ENCODE peak calls at places on chromosomes 7 and 10, in five cellular contexts. A, F, Z, X and N are unnamed samples. For H3K9me3, the result is how much of the 10 kb centered on the place peaks cover.

GRCh38 chr10:79898597-79899325 is 50.1 kb downstream of the SFTPD start:
- DNase-seq in X (no peak), A (no peak), F (no peak), Z (no peak), N (no peak)

GRCh38 chr10:24027107-24027506 is 181.8 kb upstream of the KIAA1217 start:
- DNase-seq in A (no peak), X (no peak), Z (no peak), F (no peak), N (no peak)

GRCh38 chr10:16429539-16429938 is 7.3 kb upstream of the PTER start:
- DNase-seq in X (no peak), F (no peak), Z (no peak), A (no peak), N (no peak)

GRCh38 chr10:9342865-9343450 is 1288.5 kb downstream of the GATA3 start:
- DNase-seq in X (peak), A (no peak), Z (peak), F (no peak), N (no peak)

GRCh38 chr10:3908183-3908582 is 123.2 kb upstream of the KLF6 start:
- DNase-seq in X (no peak), Z (no peak), F (no peak), A (no peak), N (no peak)

GRCh38 chr10:77605466-77605865 is 32.1 kb downstream of the KCNMA1 start:
- DNase-seq in F (no peak), X (peak), A (no peak), Z (peak), N (no peak)

GRCh38 chr10:110686037-110686436 is 41.9 kb downstream of the RBM20 start:
- DNase-seq in A (no peak), Z (no peak), F (no peak), X (no peak), N (no peak)

GRCh38 chr7:106465704-106466468 is 181.1 kb upstream of the NAMPT start:
- DNase-seq in Z (no peak), F (no peak), A (no peak), X (no peak), N (no peak)

GRCh38 chr10:126204320-126204719 is 184.0 kb downstream of the ADAM12 start:
- DNase-seq in X (peak), Z (no peak), F (no peak), A (no peak), N (no peak)

GRCh38 chr7:48575516-48575915 is 348.8 kb upstream of the CDC14C start:
- DNase-seq in Z (no peak), X (no peak), F (no peak), A (no peak), N (no peak)

GRCh38 chr10:9061871-9062270 is 1007.4 kb downstream of the GATA3 start:
- DNase-seq in F (no peak), A (no peak), X (no peak), Z (no peak), N (no peak)

GRCh38 chr7:157501576-157501975 is 164.8 kb downstream of the DNAJB6 start:
- DNase-seq in F (no peak), Z (no peak), A (no peak), X (no peak), N (peak)

GRCh38 chr10:91694170-91694794 is 61.4 kb upstream of the PPP1R3C start:
- DNase-seq in Z (peak), X (peak), A (no peak), F (no peak), N (no peak)

GRCh38 chr10:113235505-113235904 is 285.5 kb downstream of the TCF7L2 start:
- DNase-seq in F (peak), Z (no peak), X (no peak), A (no peak), N (no peak)

GRCh38 chr7:82816272-82816671 is 346.4 kb downstream of the PCLO start:
- DNase-seq in X (no peak), F (no peak), A (no peak), Z (no peak), N (no peak)

GRCh38 chr7:27631411-27631810 is 31.3 kb downstream of the HIBADH start:
- DNase-seq in F (no peak), X (no peak), Z (no peak), A (no peak), N (no peak)

GRCh38 chr7:151795168-151795754 is 81.7 kb downstream of the PRKAG2 start:
- DNase-seq in X (no peak), A (no peak), Z (no peak), F (no peak), N (peak)

GRCh38 chr7:112411186-112411795 is 39.0 kb upstream of the IFRD1 start:
- DNase-seq in F (no peak), X (peak), Z (peak), A (peak), N (no peak)

GRCh38 chr7:1579481-1580421 is 9.9 kb upstream of the PSMG3 start:
- DNase-seq in F (peak), A (peak), X (peak), Z (peak), N (peak)

GRCh38 chr7:103880201-103880600 is 109.3 kb downstream of the RELN start:
- DNase-seq in F (no peak), A (no peak), X (no peak), Z (no peak), N (no peak)

DNA sequence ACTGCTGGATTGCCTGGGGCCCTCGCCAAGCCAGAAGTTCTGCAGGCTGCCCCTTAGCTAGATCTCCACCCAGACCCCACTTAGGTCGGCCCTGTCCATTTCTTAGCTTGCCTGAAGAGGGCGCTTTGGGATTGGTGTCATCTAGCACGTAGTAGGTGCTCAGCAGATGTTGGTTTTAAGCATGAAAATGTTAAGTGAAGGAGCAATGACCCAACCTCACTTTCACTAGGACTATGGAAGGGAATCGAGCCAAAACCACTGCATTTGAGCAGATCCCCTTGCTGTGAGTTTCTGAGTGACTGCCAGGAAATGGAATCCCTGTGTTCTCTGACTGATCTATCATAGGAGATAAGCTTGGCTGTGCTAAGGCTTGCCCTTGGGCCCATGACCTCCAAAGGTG is 131.7 kb upstream of the EEPD1 start:
- DNase-seq in F (no peak), A (no peak), X (peak), Z (no peak), N (no peak)
- TF ChIP-seq CTCF in F (peak), A (peak), X (peak), Z (peak), N (peak)

GRCh38 chr10:12391191-12391590 is 41.8 kb downstream of the CAMK1D start:
- DNase-seq in A (no peak), F (no peak), Z (no peak), X (no peak), N (no peak)
- H3K9me3 ChIP-seq in A (under half), F (under half), Z (under half), X (under half), N (under half)

DNA sequence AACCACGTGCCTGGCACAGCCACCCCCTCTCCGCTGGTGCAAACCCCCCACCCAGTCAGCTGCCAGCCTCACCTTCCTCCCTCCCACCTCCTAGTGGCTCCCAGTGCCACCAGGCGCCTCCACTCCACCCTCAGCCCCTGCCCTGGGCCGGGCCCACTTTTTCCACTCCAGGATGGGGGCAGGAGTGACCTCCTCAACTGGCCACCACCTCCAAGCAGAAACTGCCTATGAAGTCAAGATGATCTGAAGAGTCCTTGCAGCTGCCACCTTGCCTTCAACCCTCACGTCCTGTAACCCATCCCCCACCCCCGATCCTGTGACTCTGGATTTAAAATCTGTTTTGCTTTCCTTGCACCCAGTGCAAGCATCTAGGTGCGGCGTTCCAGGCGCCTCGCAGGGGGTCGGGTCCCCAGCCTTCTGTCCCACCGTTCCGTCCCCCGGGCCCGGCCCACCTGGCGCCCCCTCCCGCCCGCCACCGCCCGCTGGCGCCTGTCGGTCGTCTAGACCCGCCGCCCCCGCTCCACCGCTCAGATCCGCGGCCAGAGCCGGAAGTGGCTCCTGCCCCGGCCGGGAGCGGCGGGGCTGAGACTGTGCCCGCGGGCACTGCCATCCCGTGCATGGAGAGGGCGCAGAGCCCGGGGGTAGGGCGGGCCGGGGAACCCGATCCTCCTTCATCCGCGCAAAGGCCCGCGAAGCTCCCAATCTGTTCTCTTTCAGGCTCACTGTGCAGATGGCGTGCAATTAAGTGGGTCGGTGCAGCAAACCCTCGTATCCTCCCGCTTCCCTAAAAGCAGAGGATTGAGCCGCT is 51.2 kb upstream of the GTF2I start:
- DNase-seq in A (peak), Z (peak), X (no peak), F (peak), N (peak)
- TF ChIP-seq CTCF in A (peak), Z (peak), X (no peak), F (no peak), N (no peak)

GRCh38 chr7:64469673-64470072 is 93.2 kb downstream of the ZNF680 start:
- DNase-seq in F (no peak), Z (no peak), X (no peak), A (no peak), N (no peak)
- H3K9me3 ChIP-seq in F (under half), Z (under half), X (under half), A (under half), N (under half)

DNA sequence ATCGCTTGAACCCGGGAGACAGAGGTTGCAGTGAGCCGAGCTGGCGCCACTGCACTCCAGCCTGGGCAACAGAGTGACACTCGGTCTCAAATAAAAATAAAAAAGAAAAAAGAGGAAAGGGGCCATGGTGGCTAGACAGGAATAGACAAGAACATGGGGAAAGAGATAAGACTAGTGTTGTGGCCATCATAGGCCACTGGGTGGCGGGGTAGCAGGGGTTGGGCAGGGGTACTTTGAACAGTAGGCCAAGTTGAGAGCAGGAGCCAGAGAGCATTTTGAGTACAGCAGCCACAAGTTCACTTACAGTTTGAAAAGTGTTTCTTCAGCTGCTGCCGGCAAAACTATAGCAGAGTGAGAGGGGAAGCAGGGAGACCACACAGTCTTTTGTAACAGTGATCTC is 656.0 kb downstream of the CNTNAP2 start:
- DNase-seq in F (no peak), X (no peak), A (no peak), Z (peak), N (no peak)
- TF ChIP-seq CTCF in F (no peak), X (no peak), A (no peak), Z (peak), N (no peak)

GRCh38 chr7:37289347-37289746 is 159.3 kb downstream of the ELMO1 start:
- DNase-seq in A (no peak), F (no peak), X (no peak), Z (peak), N (no peak)
- H3K9me3 ChIP-seq in A (under half), F (under half), X (under half), Z (under half), N (under half)

DNA sequence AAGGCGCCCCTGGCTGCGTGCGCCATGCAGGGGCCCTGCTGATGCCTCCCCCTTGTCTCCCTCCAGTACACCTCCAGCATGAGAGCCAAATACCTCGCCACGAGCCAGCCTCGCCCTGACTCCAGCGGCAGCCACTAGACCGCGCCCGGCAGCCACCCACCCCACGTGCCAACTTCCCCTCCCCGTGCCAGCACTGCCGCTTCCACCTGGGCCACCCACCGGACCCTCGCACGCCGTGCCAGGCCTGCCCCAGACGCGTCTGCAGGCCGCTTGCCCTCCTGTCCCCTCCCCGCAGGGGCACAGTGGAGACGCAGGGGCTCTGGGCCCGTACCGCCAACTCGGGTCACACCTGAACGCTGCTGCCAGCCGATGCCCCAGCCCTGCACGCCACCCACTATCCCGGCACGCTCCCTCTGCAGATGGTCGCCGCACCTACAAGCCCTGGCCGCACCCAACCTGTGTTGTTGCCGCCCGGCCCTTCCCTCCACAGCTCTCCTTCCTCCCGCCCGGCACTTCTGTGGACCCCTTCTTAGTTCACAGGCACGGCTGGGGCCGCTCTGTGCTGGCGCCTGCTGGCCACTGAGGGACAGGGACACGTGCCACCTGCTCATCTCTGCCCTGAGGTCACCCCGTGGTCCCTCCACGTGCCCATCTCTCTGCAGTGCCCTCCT is 26.3 kb upstream of the AMZ1 start:
- DNase-seq in X (no peak), A (no peak), Z (no peak), F (no peak), N (no peak)
- TF ChIP-seq CTCF in X (no peak), A (no peak), Z (peak), F (peak), N (no peak)

GRCh38 chr7:64602518-64602917 is 39.6 kb upstream of the ZNF680 start:
- DNase-seq in X (no peak), Z (no peak), F (no peak), A (no peak), N (no peak)

GRCh38 chr7:64606385-64606784 is 43.5 kb upstream of the ZNF680 start:
- DNase-seq in F (no peak), A (no peak), X (no peak), Z (no peak), N (no peak)

GRCh38 chr7:64602086-64602485 is 39.2 kb upstream of the ZNF680 start:
- DNase-seq in F (no peak), A (no peak), X (no peak), Z (no peak), N (no peak)

GRCh38 chr7:64599341-64599740 is 36.5 kb upstream of the ZNF680 start:
- DNase-seq in F (no peak), Z (no peak), A (no peak), X (no peak), N (no peak)

DNA sequence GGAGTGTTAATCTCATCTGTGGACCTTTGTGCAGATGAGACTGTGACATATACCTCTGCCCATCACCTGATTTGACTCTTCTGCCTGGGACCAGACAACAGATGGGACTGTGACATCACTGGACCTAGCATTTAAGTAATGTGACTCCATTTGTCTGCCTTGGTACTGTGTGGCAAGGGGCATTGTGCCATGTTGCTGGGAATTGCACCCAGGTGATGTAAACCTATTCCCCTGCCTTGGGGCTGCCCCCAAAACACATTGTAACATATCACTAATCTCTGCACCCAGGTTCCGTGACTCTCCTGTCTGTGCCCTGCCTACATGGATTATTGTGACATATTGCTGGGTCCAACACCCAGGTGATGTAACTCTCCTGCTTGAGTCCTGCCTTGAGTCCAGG is 40.4 kb upstream of the ZNF680 start:
- DNase-seq in A (no peak), F (no peak), Z (no peak), X (no peak), N (no peak)
- H3K9me3 ChIP-seq in A (under half), F (under half), Z (under half), X (under half), N (under half)